ENCODE peak calls at places on chromosomes 2 and 18, in six cellular contexts. M is NB4, N is AG10803, Q is HFF-Myc, O is foreskin fibroblast, K is A549. U is an unnamed sample.

GRCh38 chr2:185404578-185404977 is 334.0 kb upstream of the FSIP2 start:
- DNase-seq in M (no peak), N (no peak), Q (no peak), O (no peak), K (no peak), U (no peak)

GRCh38 chr18:12497839-12498238 is 90.1 kb downstream of the PRELID3A start:
- DNase-seq in M (no peak), N (no peak), Q (no peak), O (no peak), K (no peak), U (no peak)

GRCh38 chr18:64276736-64277135 is 127.8 kb upstream of the LINC00305 start:
- DNase-seq in M (no peak), N (no peak), Q (no peak), O (no peak), K (no peak), U (peak; percentile 37)

GRCh38 chr2:216499641-216500218 is 1.1 kb downstream of the RPL37A start:
- DNase-seq in M (peak; percentile 55), N (peak; percentile 34), Q (no peak), O (no peak), K (no peak), U (no peak)

GRCh38 chr2:7405861-7406715 is 488.9 kb downstream of the RNF144A start:
- DNase-seq in M (no peak), N (peak; percentile 36), Q (peak; percentile 5), O (no peak), K (no peak), U (no peak)

GRCh38 chr2:240635116-240635997 is 10.1 kb downstream of the GPR35 start:
- DNase-seq in M (no peak), N (no peak), Q (no peak), O (no peak), K (no peak), U (no peak)

GRCh38 chr18:47397671-47398319 is 146.3 kb upstream of the SKOR2 start:
- DNase-seq in M (peak; percentile 43), N (no peak), Q (no peak), O (no peak), K (peak; percentile 4), U (no peak)

GRCh38 chr2:24315669-24316068 is 44.7 kb downstream of the ITSN2 start:
- DNase-seq in M (no peak), N (no peak), Q (no peak), O (no peak), K (no peak), U (no peak)

GRCh38 chr2:153478289-153479261 is at the start of gene RPRM:
- DNase-seq in M (peak; percentile 20), N (peak; percentile 47), Q (no peak), O (peak; percentile 25), K (peak; percentile 60), U (peak; percentile 60)

GRCh38 chr2:141455211-141455826 is 675.5 kb downstream of the LRP1B start:
- DNase-seq in M (no peak), N (no peak), Q (no peak), O (no peak), K (no peak), U (no peak)

GRCh38 chr18:36572135-36572856 is 256.5 kb downstream of the TPGS2 start:
- DNase-seq in M (peak; percentile 43), N (peak; percentile 66), Q (no peak), O (no peak), K (peak; percentile 5), U (peak; percentile 83)

GRCh38 chr2:160920791-160921303 is 239.4 kb upstream of the TANK start:
- DNase-seq in M (no peak), N (peak; percentile 100), Q (peak; percentile 90), O (peak; percentile 94), K (no peak), U (peak; percentile 96)

GRCh38 chr2:160924936-160925353 is 235.3 kb upstream of the TANK start:
- DNase-seq in M (no peak), N (no peak), Q (no peak), O (no peak), K (no peak), U (no peak)

GRCh38 chr2:160918909-160919503 is 241.2 kb upstream of the TANK start:
- DNase-seq in M (peak; percentile 63), N (peak; percentile 34), Q (no peak), O (peak; percentile 45), K (peak; percentile 20), U (peak; percentile 83)

GRCh38 chr2:160920061-160920460 is 240.2 kb upstream of the TANK start:
- DNase-seq in M (no peak), N (peak; percentile 31), Q (no peak), O (no peak), K (no peak), U (no peak)

GRCh38 chr2:160921401-160921964 is 238.7 kb upstream of the TANK start:
- DNase-seq in M (no peak), N (peak; percentile 51), Q (peak; percentile 26), O (no peak), K (no peak), U (no peak)
- H3K4me3 ChIP-seq in M (no peak overlapping the region), N (no peak overlapping the region), Q (no peak overlapping the region), O (peak overlapping the region; percentile 25), K (no peak overlapping the region), U (no peak overlapping the region)

GRCh38 chr2:77520981-77521380 is 1.2 kb downstream of the LRRTM4 start:
- DNase-seq in M (no peak), N (no peak), Q (no peak), O (no peak), K (no peak), U (no peak)
- H3K4me3 ChIP-seq in M (no peak overlapping the region), N (no peak overlapping the region), Q (no peak overlapping the region), O (no peak overlapping the region), K (no peak overlapping the region), U (no peak overlapping the region)

GRCh38 chr2:42638080-42638784 is 69.8 kb downstream of the MTA3 start:
- DNase-seq in M (no peak), N (no peak), Q (no peak), O (no peak), K (no peak), U (no peak)
- H3K4me3 ChIP-seq in M (no peak overlapping the region), N (no peak overlapping the region), Q (no peak overlapping the region), O (no peak overlapping the region), K (no peak overlapping the region), U (no peak overlapping the region)

GRCh38 chr2:151637284-151637781 is 96.9 kb downstream of the NEB start:
- DNase-seq in M (peak; percentile 91), N (no peak), Q (no peak), O (no peak), K (no peak), U (no peak)
- H3K4me3 ChIP-seq in M (peak overlapping the region; percentile 44), N (no peak overlapping the region), Q (no peak overlapping the region), O (no peak overlapping the region), K (no peak overlapping the region), U (no peak overlapping the region)